ENCODE peak calls at places on chromosomes 5 and 9, in six cellular contexts. U is tibial artery; D is astrocyte of the cerebellum; L is CD4-positive, alpha-beta T cell; E is foreskin fibroblast; C is fibroblast of pulmonary artery. S is an unnamed sample.

GRCh38 chr9:133712221-133713100 is 25.7 kb downstream of the SARDH start:
- DNase-seq in L (no peak), D (no peak), C (no peak), U (peak; percentile 52), E (no peak), S (no peak)

GRCh38 chr5:122258241-122258640 is 53.8 kb upstream of the SNCAIP start:
- DNase-seq in D (no peak), L (no peak), U (no peak), C (no peak), E (no peak), S (no peak)

GRCh38 chr5:68252678-68253520 is 37.3 kb downstream of the PIK3R1 start:
- DNase-seq in L (peak; percentile 16), U (no peak), E (peak; percentile 55), D (peak; percentile 59), C (peak; percentile 85), S (peak; percentile 52)

GRCh38 chr5:102536323-102536928 is 37.6 kb upstream of the SLCO6A1 start:
- DNase-seq in U (no peak), D (no peak), L (no peak), E (no peak), C (peak; percentile 29), S (no peak)

GRCh38 chr9:5714501-5715401 is 85.8 kb downstream of the RIC1 start:
- DNase-seq in C (peak; percentile 38), E (no peak), U (no peak), L (no peak), D (peak; percentile 3), S (no peak)

GRCh38 chr5:76467221-76467620 is 64.1 kb downstream of the IQGAP2 start:
- DNase-seq in U (no peak), L (no peak), E (no peak), C (no peak), D (no peak), S (no peak)

GRCh38 chr9:131692612-131692976 is 47.3 kb downstream of the RAPGEF1 start:
- DNase-seq in C (no peak), D (no peak), E (no peak), U (no peak), L (no peak), S (no peak)

GRCh38 chr5:18968966-18969365 is 1019.0 kb downstream of the CDH18 start:
- DNase-seq in U (no peak), L (no peak), D (no peak), E (no peak), C (no peak), S (no peak)

GRCh38 chr9:129232839-129233568 is 54.9 kb upstream of the IER5L start:
- DNase-seq in D (no peak), U (no peak), E (no peak), L (no peak), C (peak; percentile 92), S (no peak)

GRCh38 chr5:108398964-108399363 is 17.1 kb upstream of the FBXL17 start:
- DNase-seq in C (no peak), U (no peak), L (no peak), D (no peak), E (no peak), S (no peak)

GRCh38 chr5:80753712-80754111 is 98.9 kb upstream of the DHFR start:
- DNase-seq in C (no peak), L (no peak), E (no peak), U (no peak), D (no peak), S (no peak)

GRCh38 chr5:179906294-179906794 is 1.4 kb downstream of the TBC1D9B start:
- DNase-seq in C (peak; percentile 9), D (no peak), L (no peak), E (no peak), U (no peak), S (no peak)

GRCh38 chr9:112332977-112333638 is at the start of gene PTBP3:
- DNase-seq in D (no peak), C (peak; percentile 68), E (peak; percentile 71), L (peak; percentile 57), U (peak; percentile 91), S (peak; percentile 71)
- TF ChIP-seq CTCF in D (no peak), C (no peak), E (no peak), L (no peak), U (no peak), S (no peak)

GRCh38 chr5:126383755-126384154 is 39.5 kb upstream of the GRAMD2B start:
- DNase-seq in L (no peak), E (no peak), C (no peak), D (no peak), U (no peak), S (no peak)
- TF ChIP-seq CTCF in L (no peak), E (no peak), C (no peak), D (no peak), U (no peak), S (no peak)

DNA sequence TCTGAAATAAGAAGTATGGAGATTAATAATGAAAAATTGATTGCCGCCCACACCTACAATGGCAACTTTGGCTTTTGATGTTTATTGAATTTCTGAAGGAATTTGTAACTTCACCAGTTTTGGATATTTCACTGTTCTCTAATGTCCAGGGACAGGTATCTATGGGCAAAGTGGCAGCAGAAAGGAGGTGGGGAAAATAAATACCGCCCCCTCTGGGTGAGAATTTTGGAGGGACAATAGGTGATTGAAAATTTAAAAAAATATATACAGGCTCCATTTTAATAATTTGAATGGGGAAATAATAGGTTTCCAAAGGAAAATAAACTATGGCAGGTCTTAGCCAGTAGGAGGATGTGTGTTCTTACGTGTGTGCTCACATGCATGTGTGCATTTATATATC is 1.3 kb downstream of the SCGB3A2 start:
- DNase-seq in L (no peak), C (no peak), U (no peak), E (no peak), D (no peak), S (no peak)
- TF ChIP-seq CTCF in L (no peak), C (no peak), U (no peak), E (no peak), D (no peak), S (no peak)

DNA sequence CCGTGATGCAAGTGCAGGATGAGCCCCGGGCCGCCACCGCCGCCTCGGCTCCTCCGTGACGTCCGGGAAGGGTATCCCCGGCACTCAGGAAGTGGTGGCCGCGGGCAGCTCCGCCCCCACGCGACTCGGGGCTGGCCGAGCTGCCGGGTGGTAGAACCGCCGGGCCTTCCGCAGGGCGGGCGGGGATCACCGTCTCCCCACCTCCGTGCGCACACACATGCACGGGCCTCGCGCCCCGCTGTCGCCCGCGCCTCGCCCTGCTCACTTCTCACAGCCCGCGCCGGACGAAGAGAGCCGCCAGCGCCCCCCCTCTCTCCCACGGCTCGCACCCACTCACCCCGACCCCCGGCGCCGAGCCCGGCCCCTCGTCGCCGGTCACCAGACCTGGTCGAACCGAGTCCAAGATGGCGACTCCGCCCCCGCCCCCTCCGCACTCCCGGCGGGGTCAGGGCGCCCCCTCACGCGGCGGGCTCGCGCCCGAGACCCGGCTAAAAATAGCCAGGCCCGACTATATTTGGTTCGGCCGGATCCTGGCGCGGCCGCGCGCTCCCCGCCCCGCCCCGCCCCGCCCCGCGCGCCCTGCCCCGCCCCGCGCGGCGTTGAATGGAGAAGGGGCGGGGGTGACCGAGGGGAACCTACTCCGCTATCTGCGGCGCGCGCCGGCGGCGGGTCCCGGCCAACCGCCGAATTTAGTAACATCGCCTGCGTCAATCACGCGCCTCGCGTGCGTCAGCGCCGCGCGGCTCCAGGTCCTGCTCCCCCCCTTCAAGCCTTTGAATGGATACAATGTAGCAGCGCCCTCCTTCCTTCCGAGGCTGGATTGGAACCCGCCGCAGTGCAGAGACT is 2.0 kb upstream of the NR4A3 start:
- DNase-seq in L (peak; percentile 97), E (peak; percentile 95), D (peak; percentile 84), C (peak; percentile 96), U (peak; percentile 98), S (peak; percentile 98)
- TF ChIP-seq CTCF in L (no peak), E (peak; percentile 14), D (peak; percentile 16), C (no peak), U (no peak), S (no peak)